ENCODE peak calls at places on chromosomes 7 and 10, in six cellular contexts. B is iPS-NIHi11, A is retina, E is WTC11, F is NCI-H82, O is ovary. I is an unnamed sample.

GRCh38 chr7:130432886-130433285 is 7.9 kb downstream of the CEP41 start:
- DNase-seq in B (no peak), A (no peak), E (no peak), F (no peak), O (no peak), I (no peak)

GRCh38 chr7:69457912-69458491 is 140.3 kb upstream of the AUTS2 start:
- DNase-seq in B (peak), A (peak), E (peak), F (peak), O (peak), I (no peak)

GRCh38 chr10:6537704-6538103 is 42.4 kb downstream of the PRKCQ start:
- DNase-seq in B (no peak), A (no peak), E (no peak), F (no peak), O (no peak), I (no peak)

GRCh38 chr7:27179503-27180430 is 5.3 kb downstream of the HOXA11 start:
- DNase-seq in B (peak), A (peak), E (peak), F (peak), O (no peak), I (peak)

GRCh38 chr10:30493609-30494530 is 59.9 kb downstream of the MAP3K8 start:
- DNase-seq in B (no peak), A (no peak), E (no peak), F (no peak), O (peak), I (no peak)

GRCh38 chr7:50814166-50814565 is 31.5 kb upstream of the GRB10 start:
- DNase-seq in B (no peak), A (no peak), E (no peak), F (no peak), O (no peak), I (no peak)

GRCh38 chr10:130751106-130751840 is 560.2 kb downstream of the TCERG1L start:
- DNase-seq in B (no peak), A (no peak), E (no peak), F (no peak), O (peak), I (no peak)

GRCh38 chr10:68550747-68551411 is 9.3 kb upstream of the TET1 start:
- DNase-seq in B (peak), A (peak), E (peak), F (peak), O (peak), I (peak)

GRCh38 chr10:70348228-70348850 is 34.1 kb downstream of the LRRC20 start:
- DNase-seq in B (peak), A (peak), E (peak), F (peak), O (peak), I (peak)

GRCh38 chr7:17580141-17580540 is 281.7 kb downstream of the AHR start:
- DNase-seq in B (no peak), A (no peak), E (no peak), F (no peak), O (no peak), I (no peak)

GRCh38 chr7:10934292-10934691 is 39.4 kb upstream of the PHF14 start:
- DNase-seq in B (no peak), A (no peak), E (no peak), F (no peak), O (no peak), I (no peak)

GRCh38 chr10:110944997-110945396 is 25.6 kb downstream of the SHOC2 start:
- DNase-seq in B (no peak), A (no peak), E (no peak), F (no peak), O (no peak), I (no peak)

GRCh38 chr10:26555719-26556368 is 117.7 kb downstream of the APBB1IP start:
- DNase-seq in B (no peak), A (no peak), E (no peak), F (no peak), O (peak), I (no peak)

GRCh38 chr10:92816106-92816505 is 32.2 kb upstream of the EXOC6 start:
- DNase-seq in B (no peak), A (no peak), E (no peak), F (no peak), O (no peak), I (peak)

GRCh38 chr7:80324032-80324431 is 187.8 kb downstream of the GNAT3 start:
- DNase-seq in B (no peak), A (no peak), E (no peak), F (no peak), O (no peak), I (peak)

GRCh38 chr10:13634207-13634606 is 47.4 kb downstream of the PRPF18 start:
- DNase-seq in B (no peak), A (no peak), E (no peak), F (no peak), O (no peak), I (no peak)

GRCh38 chr7:79998343-79998742 is 136.3 kb upstream of the GNAI1 start:
- DNase-seq in B (no peak), A (no peak), E (no peak), F (no peak), O (no peak), I (no peak)

GRCh38 chr10:96129387-96130325 is at the start of gene ZNF518A:
- DNase-seq in B (peak), A (peak), E (peak), F (peak), O (peak), I (peak)

GRCh38 chr10:3720228-3721019 is 64.6 kb downstream of the KLF6 start:
- DNase-seq in B (no peak), A (no peak), E (no peak), F (no peak), O (no peak), I (peak)

GRCh38 chr10:122078965-122079401 is 90.0 kb downstream of the TACC2 start:
- DNase-seq in B (no peak), A (no peak), E (no peak), F (no peak), O (peak), I (no peak)

GRCh38 chr10:5614081-5614721 is 52.2 kb downstream of the ASB13 start:
- DNase-seq in B (no peak), A (no peak), E (no peak), F (no peak), O (no peak), I (no peak)

GRCh38 chr10:74450623-74451022 is 299.6 kb downstream of the ADK start:
- DNase-seq in B (no peak), A (no peak), E (no peak), F (no peak), O (no peak), I (no peak)

GRCh38 chr7:47470567-47471357 is 111.1 kb downstream of the TNS3 start:
- DNase-seq in B (peak), A (no peak), E (peak), F (no peak), O (no peak), I (no peak)

GRCh38 chr7:117479480-117480224 is at the start of gene CFTR:
- DNase-seq in B (peak), A (no peak), E (peak), F (no peak), O (peak), I (no peak)

GRCh38 chr10:133349160-133349568 is 2.0 kb downstream of the PRAP1 start:
- DNase-seq in B (no peak), A (no peak), E (no peak), F (no peak), O (no peak), I (no peak)

GRCh38 chr7:68050627-68051026 is 1054.0 kb downstream of the TYW1 start:
- DNase-seq in B (no peak), A (no peak), E (no peak), F (no peak), O (no peak), I (no peak)

GRCh38 chr7:5284304-5285281 is 1.9 kb downstream of the SLC29A4 start:
- DNase-seq in B (peak), A (peak), E (peak), F (peak), O (peak), I (no peak)

GRCh38 chr10:125824736-125825135 is 1.4 kb downstream of the BCCIP start:
- DNase-seq in B (no peak), A (no peak), E (no peak), F (peak), O (no peak), I (peak)

GRCh38 chr7:124762611-124763143 is 2.9 kb downstream of the GPR37 start:
- DNase-seq in B (no peak), A (peak), E (no peak), F (peak), O (no peak), I (no peak)

GRCh38 chr10:47256753-47257336 is 43.2 kb upstream of the GDF10 start:
- DNase-seq in B (no peak), A (no peak), E (no peak), F (no peak), O (no peak), I (no peak)

GRCh38 chr7:143205560-143206293 is 16.1 kb upstream of the TAS2R40 start:
- DNase-seq in B (no peak), A (no peak), E (no peak), F (no peak), O (no peak), I (no peak)

GRCh38 chr10:47405829-47406547 is 21.9 kb upstream of the ZNF488 start:
- DNase-seq in B (no peak), A (no peak), E (no peak), F (no peak), O (no peak), I (no peak)

GRCh38 chr7:20159226-20159747 is 57.9 kb downstream of the MACC1 start:
- DNase-seq in B (no peak), A (no peak), E (no peak), F (no peak), O (no peak), I (no peak)

GRCh38 chr7:19268737-19269136 is 123.5 kb upstream of the FERD3L start:
- DNase-seq in B (no peak), A (no peak), E (no peak), F (no peak), O (no peak), I (no peak)